ENCODE peak calls at places on chromosomes 13 and 19, in four cellular contexts. W is mesendoderm, H is H1, B is neuronal stem cell. C is an unnamed sample.

GRCh38 chr13:34867590-34867989 is 74.5 kb upstream of the NBEA start:
- DNase-seq in W (no peak), H (no peak), B (no peak), C (no peak)

GRCh38 chr19:45863840-45864628 is at the start of gene FOXA3:
- DNase-seq in W (peak), H (peak), B (no peak), C (peak)

GRCh38 chr19:43450545-43450997 is 14.8 kb downstream of the LYPD3 start:
- DNase-seq in W (no peak), H (no peak), B (no peak), C (no peak)

GRCh38 chr19:30091456-30091855 is 149.4 kb downstream of the URI1 start:
- DNase-seq in W (no peak), H (no peak), B (no peak), C (no peak)

GRCh38 chr13:22506286-22506685 is 674.5 kb upstream of the SGCG start:
- DNase-seq in W (no peak), H (no peak), B (peak), C (no peak)

GRCh38 chr13:50127017-50127725 is 111.9 kb downstream of the KCNRG start:
- DNase-seq in W (peak), H (peak), B (peak), C (peak)

GRCh38 chr19:5621311-5621944 is 1.1 kb downstream of the SAFB2 start:
- DNase-seq in W (no peak), H (no peak), B (no peak), C (no peak)

GRCh38 chr19:46639356-46640061 is 3.5 kb upstream of the GNG8 start:
- DNase-seq in W (peak), H (no peak), B (no peak), C (no peak)

GRCh38 chr13:39148513-39148961 is 110.3 kb downstream of the NHLRC3 start:
- DNase-seq in W (peak), H (no peak), B (no peak), C (no peak)

GRCh38 chr13:32629313-32629712 is 43.1 kb downstream of the PDS5B start:
- DNase-seq in W (no peak), H (no peak), B (no peak), C (no peak)

GRCh38 chr19:20968092-20968491 is 45.0 kb downstream of the ZNF85 start:
- DNase-seq in W (no peak), H (no peak), B (no peak), C (no peak)

GRCh38 chr13:99158846-99159245 is 41.8 kb upstream of the UBAC2 start:
- DNase-seq in W (no peak), H (no peak), B (no peak), C (no peak)
- H3K4ac ChIP-seq in W (no peak), H (no peak), B (no peak), C (no peak)

GRCh38 chr13:30796833-30797601 is 61.7 kb downstream of the ALOX5AP start:
- DNase-seq in W (peak), H (no peak), B (no peak), C (no peak)
- H3K4ac ChIP-seq in W (no peak), H (no peak), B (no peak), C (no peak)

GRCh38 chr19:7600721-7601120 is 5.1 kb downstream of the CAMSAP3 start:
- DNase-seq in W (no peak), H (no peak), B (no peak), C (no peak)
- H3K4ac ChIP-seq in W (no peak), H (no peak), B (no peak), C (no peak)

GRCh38 chr19:16605552-16605951 is 22.5 kb downstream of the MED26 start:
- DNase-seq in W (no peak), H (no peak), B (no peak), C (no peak)
- H3K4ac ChIP-seq in W (no peak), H (no peak), B (no peak), C (no peak)

DNA sequence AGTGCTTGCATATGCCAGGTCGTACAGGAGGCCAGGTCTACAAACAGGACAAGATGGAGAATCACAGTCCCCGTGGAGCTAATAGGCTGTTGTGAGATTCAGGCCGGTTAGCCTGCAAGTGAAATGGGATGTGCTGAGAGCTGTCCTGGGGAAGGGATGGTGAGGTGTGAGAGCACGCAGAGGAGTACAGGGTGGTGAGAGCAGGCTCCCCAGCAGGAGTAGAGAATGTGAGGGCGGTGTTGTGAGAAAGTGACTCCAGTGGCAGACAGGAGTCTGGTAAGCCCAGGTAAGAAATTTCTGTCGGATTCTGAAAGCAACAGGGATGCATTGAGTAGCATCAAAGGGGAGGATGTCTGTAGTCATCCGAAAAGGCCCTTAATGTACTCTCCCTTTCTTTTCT is 50.7 kb upstream of the GPR183 start:
- DNase-seq in W (peak), H (peak), B (no peak), C (no peak)
- H3K4ac ChIP-seq in W (no peak), H (no peak), B (no peak), C (no peak)

GRCh38 chr13:28447989-28448388 is 46.9 kb downstream of the FLT1 start:
- DNase-seq in W (no peak), H (no peak), B (no peak), C (no peak)

GRCh38 chr13:28451482-28452217 is 43.3 kb downstream of the FLT1 start:
- DNase-seq in W (peak), H (no peak), B (no peak), C (peak)

GRCh38 chr13:28452755-28453154 is 42.2 kb downstream of the FLT1 start:
- DNase-seq in W (no peak), H (no peak), B (no peak), C (no peak)

GRCh38 chr13:28448959-28449358 is 46.0 kb downstream of the FLT1 start:
- DNase-seq in W (no peak), H (no peak), B (no peak), C (no peak)

DNA sequence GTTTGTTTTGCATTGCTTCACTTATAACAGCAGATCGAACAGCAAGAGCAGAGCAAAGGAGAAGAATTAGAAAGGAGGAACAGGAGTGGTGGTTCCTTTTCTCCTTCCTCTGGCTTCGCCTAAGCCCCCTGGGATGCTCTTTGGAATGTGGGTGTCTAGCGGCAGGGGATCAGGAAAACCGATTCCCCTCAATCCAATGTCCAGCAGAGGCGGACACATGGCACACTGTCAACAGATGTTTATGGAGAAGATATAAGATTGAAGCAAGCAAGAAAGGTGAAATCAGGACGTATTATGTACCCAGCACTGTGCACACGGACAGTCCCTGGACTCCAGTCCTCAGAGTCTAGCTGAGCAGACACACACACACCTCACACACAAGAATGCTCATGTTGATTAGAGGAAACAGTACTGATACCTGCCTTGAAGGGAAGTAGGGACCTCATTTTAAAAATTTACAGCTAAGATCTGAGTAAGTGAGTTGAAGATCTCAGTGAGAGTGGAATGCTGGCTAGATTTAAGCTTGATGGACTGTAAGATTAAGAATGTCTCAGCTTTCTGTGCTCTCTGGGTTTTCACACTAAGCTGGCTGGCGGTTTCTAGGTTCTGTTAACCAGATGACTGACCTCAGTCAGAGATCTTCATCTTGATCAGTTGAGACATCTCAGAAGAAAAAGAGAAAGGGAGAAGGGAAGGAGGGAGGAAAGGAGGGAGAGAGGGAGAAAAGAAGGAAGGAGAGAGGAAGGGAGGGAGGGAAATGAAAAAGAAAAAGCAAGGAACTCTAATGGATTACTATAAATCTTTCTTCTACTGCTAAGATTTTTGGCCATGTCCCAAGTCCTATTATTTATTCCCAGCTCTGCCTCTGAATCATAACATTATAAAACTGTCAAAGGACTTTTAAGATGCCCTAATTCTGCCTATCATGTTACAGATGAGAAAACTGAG is 44.8 kb downstream of the FLT1 start:
- DNase-seq in W (peak), H (no peak), B (no peak), C (no peak)
- H3K4ac ChIP-seq in W (no peak), H (no peak), B (no peak), C (no peak)

GRCh38 chr19:7983995-7984837 is 21.2 kb downstream of the ELAVL1 start:
- DNase-seq in W (no peak), H (no peak), B (no peak), C (no peak)
- H3K4ac ChIP-seq in W (no peak), H (no peak), B (no peak), C (no peak)

GRCh38 chr19:50551713-50552187 is 16.5 kb downstream of the LRRC4B start:
- DNase-seq in W (peak), H (peak), B (peak), C (no peak)
- H3K4ac ChIP-seq in W (no peak), H (no peak), B (no peak), C (no peak)